ENCODE peak calls at places on chromosome 4, in seven cellular contexts. L is mesendoderm, R is trophoblast cell, S is mesenchymal stem cell, P is IMR-90, I is H9, Y is H1. W is an unnamed sample.
A peak's percentile ranks its signal among the peaks of the same experiment; 100 is the strongest.

GRCh38 chr4:148980782-148981181 is 538.6 kb upstream of the NR3C2 start:
- DNase-seq in Y (no peak), R (no peak), S (no peak), I (no peak), P (no peak), L (no peak), W (no peak)

GRCh38 chr4:56026596-56026995 is 77.9 kb downstream of the CEP135 start:
- DNase-seq in R (no peak), Y (no peak), P (peak; percentile 53), I (no peak), L (no peak), S (peak; percentile 29), W (no peak)

GRCh38 chr4:1632109-1633104 is 51.7 kb downstream of the FAM53A start:
- DNase-seq in P (no peak), L (no peak), I (no peak), Y (no peak), R (no peak), S (no peak), W (no peak)

GRCh38 chr4:107133965-107134364 is 97.9 kb upstream of the DKK2 start:
- DNase-seq in R (no peak), P (no peak), I (no peak), L (no peak), S (no peak), Y (no peak), W (no peak)

GRCh38 chr4:156751486-156751885 is 220.1 kb downstream of the PDGFC start:
- DNase-seq in P (peak; percentile 42), Y (no peak), I (no peak), R (no peak), L (no peak), S (peak; percentile 53), W (no peak)

GRCh38 chr4:119232286-119232685 is 19.8 kb downstream of the USP53 start:
- DNase-seq in Y (no peak), R (no peak), P (no peak), I (no peak), S (no peak), L (no peak), W (no peak)

GRCh38 chr4:148126825-148127224 is 315.4 kb downstream of the NR3C2 start:
- DNase-seq in S (no peak), Y (no peak), P (peak; percentile 57), I (no peak), L (no peak), R (no peak), W (no peak)

GRCh38 chr4:6329478-6330383 is 60.1 kb downstream of the WFS1 start:
- DNase-seq in P (no peak), R (no peak), Y (no peak), I (no peak), S (no peak), L (no peak), W (no peak)

GRCh38 chr4:152161676-152162330 is 374.1 kb downstream of the FBXW7 start:
- DNase-seq in L (no peak), R (no peak), Y (no peak), P (no peak), S (no peak), I (no peak), W (no peak)

GRCh38 chr4:28744066-28744465 is 1883.4 kb downstream of the STIM2 start:
- DNase-seq in L (no peak), R (no peak), S (peak; percentile 8), Y (no peak), P (peak; percentile 54), I (no peak), W (no peak)

GRCh38 chr4:42671431-42672194 is 14.7 kb upstream of the ATP8A1 start:
- DNase-seq in L (peak; percentile 42), P (no peak), I (no peak), S (no peak), R (no peak), Y (no peak), W (no peak)

GRCh38 chr4:153153339-153153851 is 50.8 kb upstream of the TRIM2 start:
- DNase-seq in L (peak; percentile 90), S (peak; percentile 56), R (peak; percentile 43), I (peak; percentile 75), Y (no peak), P (peak; percentile 7), W (no peak)

GRCh38 chr4:88937081-88937480 is 119.9 kb downstream of the FAM13A start:
- DNase-seq in P (peak; percentile 65), I (no peak), S (peak; percentile 12), Y (no peak), R (peak; percentile 97), L (no peak), W (no peak)

GRCh38 chr4:125703443-125703842 is 388.7 kb downstream of the FAT4 start:
- DNase-seq in S (peak; percentile 47), L (no peak), I (no peak), Y (no peak), P (peak; percentile 61), R (no peak), W (no peak)

GRCh38 chr4:125705681-125706080 is 390.9 kb downstream of the FAT4 start:
- DNase-seq in Y (no peak), P (no peak), S (no peak), R (no peak), L (no peak), I (no peak), W (no peak)

GRCh38 chr4:125704726-125705125 is 390.0 kb downstream of the FAT4 start:
- DNase-seq in L (peak; percentile 47), Y (no peak), I (no peak), P (peak; percentile 37), S (no peak), R (no peak), W (no peak)

GRCh38 chr4:125707397-125707796 is 392.6 kb downstream of the FAT4 start:
- DNase-seq in Y (no peak), R (no peak), S (no peak), L (no peak), P (no peak), I (no peak), W (no peak)

GRCh38 chr4:125702406-125702805 is 387.7 kb downstream of the FAT4 start:
- DNase-seq in L (no peak), I (no peak), R (no peak), S (no peak), Y (no peak), P (peak; percentile 35), W (no peak)
- H4K8ac ChIP-seq in L (no peak overlapping the region), I (no peak overlapping the region), R (no peak overlapping the region), S (no peak overlapping the region), Y (no peak overlapping the region), P (no peak overlapping the region), W (no peak overlapping the region)

GRCh38 chr4:140642674-140643437 is 74.1 kb upstream of the UCP1 start:
- DNase-seq in P (no peak), I (no peak), L (no peak), S (no peak), R (no peak), Y (no peak), W (no peak)

GRCh38 chr4:140643571-140644055 is 74.9 kb upstream of the UCP1 start:
- DNase-seq in I (no peak), R (no peak), Y (no peak), P (no peak), S (no peak), L (no peak), W (no peak)

GRCh38 chr4:140645614-140646412 is 77.1 kb upstream of the UCP1 start:
- DNase-seq in R (no peak), P (peak; percentile 18), I (no peak), L (no peak), S (peak; percentile 37), Y (no peak), W (no peak)

GRCh38 chr4:140645196-140645595 is 76.4 kb upstream of the UCP1 start:
- DNase-seq in P (no peak), Y (no peak), L (no peak), R (no peak), S (no peak), I (no peak), W (no peak)

DNA sequence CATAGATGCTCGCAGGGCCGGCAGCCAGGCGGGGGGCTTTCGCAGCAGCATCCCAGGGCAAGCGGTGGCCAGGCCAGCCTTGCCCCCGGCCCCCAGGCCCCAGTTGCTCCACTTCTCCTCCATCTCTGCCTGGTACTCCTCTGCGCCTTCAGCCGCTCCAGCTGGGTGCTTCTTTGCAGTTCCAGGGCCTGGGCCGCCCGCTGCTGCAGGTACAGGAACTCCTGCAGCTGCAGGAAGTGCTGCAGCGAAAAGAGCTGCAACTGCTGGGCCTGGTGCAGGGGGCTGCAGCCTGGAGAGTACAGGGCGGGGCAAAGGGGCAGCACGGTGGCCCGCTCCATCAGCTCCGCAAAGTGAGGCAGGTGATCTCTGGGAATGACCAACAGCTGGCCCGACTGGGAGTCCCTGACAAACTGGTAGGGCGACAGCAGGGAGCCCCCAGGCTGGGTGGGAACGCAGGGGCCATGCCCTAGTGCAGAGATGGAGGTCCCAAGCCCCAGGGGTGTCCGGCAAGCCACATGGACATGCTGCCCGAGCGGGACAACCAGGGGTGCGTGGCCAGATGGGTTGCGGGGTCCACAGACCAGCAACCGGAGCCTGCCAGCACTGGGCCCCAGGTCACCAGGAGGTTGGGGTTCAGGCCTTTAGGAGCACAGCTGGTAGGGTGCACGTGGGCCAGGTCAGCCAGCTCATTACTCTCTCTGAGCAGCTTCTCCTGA is 75.9 kb upstream of the UCP1 start:
- DNase-seq in P (no peak), I (no peak), R (no peak), Y (no peak), L (no peak), S (no peak), W (no peak)
- H4K8ac ChIP-seq in P (no peak overlapping the region), I (no peak overlapping the region), R (peak overlapping the region; percentile 62), Y (peak overlapping the region; percentile 29), L (no peak overlapping the region), S (no peak overlapping the region), W (no peak overlapping the region)

GRCh38 chr4:99808260-99808857 is 8.3 kb upstream of the DAPP1 start:
- DNase-seq in Y (no peak), L (peak; percentile 85), R (peak; percentile 87), I (peak; percentile 81), S (peak; percentile 31), P (peak; percentile 21), W (peak; percentile 50)

GRCh38 chr4:99809326-99809725 is 7.3 kb upstream of the DAPP1 start:
- DNase-seq in L (no peak), Y (no peak), S (no peak), I (no peak), P (no peak), R (no peak), W (no peak)

GRCh38 chr4:99807666-99808065 is 9.0 kb upstream of the DAPP1 start:
- DNase-seq in S (no peak), P (no peak), R (peak; percentile 50), Y (no peak), I (no peak), L (peak; percentile 57), W (no peak)

GRCh38 chr4:99803702-99804101 is 12.9 kb upstream of the DAPP1 start:
- DNase-seq in R (no peak), P (no peak), S (no peak), Y (no peak), I (no peak), L (no peak), W (no peak)

GRCh38 chr4:99806545-99806944 is 10.1 kb upstream of the DAPP1 start:
- DNase-seq in L (no peak), I (no peak), S (no peak), Y (no peak), R (no peak), P (no peak), W (no peak)
- H4K8ac ChIP-seq in L (no peak overlapping the region), I (no peak overlapping the region), S (no peak overlapping the region), Y (no peak overlapping the region), R (no peak overlapping the region), P (no peak overlapping the region), W (no peak overlapping the region)

DNA sequence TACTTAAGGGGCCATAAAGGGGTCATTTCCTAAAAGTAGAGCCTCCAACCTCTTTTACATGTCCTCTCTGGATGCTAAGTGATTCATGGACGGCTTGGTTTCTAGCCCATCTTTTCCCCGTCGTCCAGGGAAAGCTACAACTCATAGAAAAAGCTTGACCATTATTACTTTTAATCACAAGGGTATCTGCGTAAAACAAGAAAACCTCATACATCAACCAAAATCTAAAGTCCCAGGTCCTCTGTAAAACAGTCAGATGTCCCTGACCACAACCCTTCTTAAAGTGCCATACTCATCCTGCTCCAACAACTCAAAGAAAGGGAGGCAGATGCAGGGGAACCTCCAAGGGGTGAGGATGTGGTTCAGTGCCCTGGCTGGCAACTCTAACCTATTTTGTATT is 29.6 kb downstream of the ADGRA3 start:
- DNase-seq in R (no peak), L (no peak), P (no peak), S (no peak), Y (no peak), I (no peak), W (no peak)
- H4K8ac ChIP-seq in R (peak overlapping the region; percentile 45), L (peak overlapping the region; percentile 65), P (no peak overlapping the region), S (no peak overlapping the region), Y (no peak overlapping the region), I (no peak overlapping the region), W (no peak overlapping the region)